ENCODE peak calls at places on chromosomes 5 and 9, in ten cellular contexts. One of them, this sample, is unnamed.

GRCh38 chr5:172858511-172858989 is 24.5 kb downstream of the ERGIC1 start:
- DNase-seq in fibroblast of lung: peak; percentile 65
- DNase-seq in COR-L47: no peak
- DNase-seq in DMS79: no peak
- DNase-seq in CD8-positive, alpha-beta T cell: no peak
- DNase-seq in AG20443: peak; percentile 52
- DNase-seq in NCI-H1105: no peak
- DNase-seq in EH: no peak
- DNase-seq in activated CD4-positive, CD25-positive, alpha-beta regulatory T cell treated with anti-CD3 and anti-CD28 coated beads, Interleukin-2, amount 50 U/mL, for 72 hours: no peak
- DNase-seq in ELF-1: no peak
- DNase-seq in this sample: no peak

GRCh38 chr5:150118561-150119229 is 32.3 kb upstream of the CSF1R start:
- DNase-seq in AG20443: no peak
- DNase-seq in COR-L47: no peak
- DNase-seq in activated CD4-positive, CD25-positive, alpha-beta regulatory T cell treated with anti-CD3 and anti-CD28 coated beads, Interleukin-2, amount 50 U/mL, for 72 hours: peak; percentile 17
- DNase-seq in NCI-H1105: no peak
- DNase-seq in DMS79: no peak
- DNase-seq in fibroblast of lung: no peak
- DNase-seq in EH: no peak
- DNase-seq in ELF-1: no peak
- DNase-seq in CD8-positive, alpha-beta T cell: no peak
- DNase-seq in this sample: no peak

GRCh38 chr5:91478096-91478495 is 95.0 kb upstream of the ARRDC3 start:
- DNase-seq in DMS79: no peak
- DNase-seq in EH: no peak
- DNase-seq in NCI-H1105: no peak
- DNase-seq in fibroblast of lung: no peak
- DNase-seq in COR-L47: no peak
- DNase-seq in ELF-1: no peak
- DNase-seq in activated CD4-positive, CD25-positive, alpha-beta regulatory T cell treated with anti-CD3 and anti-CD28 coated beads, Interleukin-2, amount 50 U/mL, for 72 hours: no peak
- DNase-seq in AG20443: no peak
- DNase-seq in CD8-positive, alpha-beta T cell: no peak
- DNase-seq in this sample: no peak

GRCh38 chr9:122106576-122106975 is 13.5 kb upstream of the TTLL11 start:
- DNase-seq in CD8-positive, alpha-beta T cell: no peak
- DNase-seq in DMS79: no peak
- DNase-seq in fibroblast of lung: no peak
- DNase-seq in EH: peak; percentile 26
- DNase-seq in ELF-1: no peak
- DNase-seq in AG20443: no peak
- DNase-seq in activated CD4-positive, CD25-positive, alpha-beta regulatory T cell treated with anti-CD3 and anti-CD28 coated beads, Interleukin-2, amount 50 U/mL, for 72 hours: no peak
- DNase-seq in NCI-H1105: no peak
- DNase-seq in COR-L47: no peak
- DNase-seq in this sample: no peak

GRCh38 chr9:125889524-125890473 is 142.6 kb downstream of the PBX3 start:
- DNase-seq in activated CD4-positive, CD25-positive, alpha-beta regulatory T cell treated with anti-CD3 and anti-CD28 coated beads, Interleukin-2, amount 50 U/mL, for 72 hours: peak; percentile 37
- DNase-seq in ELF-1: peak; percentile 42
- DNase-seq in fibroblast of lung: peak; percentile 62
- DNase-seq in DMS79: peak; percentile 38
- DNase-seq in AG20443: peak; percentile 74
- DNase-seq in CD8-positive, alpha-beta T cell: peak; percentile 6
- DNase-seq in NCI-H1105: peak; percentile 23
- DNase-seq in EH: peak; percentile 83
- DNase-seq in COR-L47: peak; percentile 82
- DNase-seq in this sample: peak; percentile 39

GRCh38 chr5:85049020-85049419 is 664.3 kb upstream of the EDIL3 start:
- DNase-seq in CD8-positive, alpha-beta T cell: no peak
- DNase-seq in COR-L47: peak; percentile 43
- DNase-seq in NCI-H1105: peak; percentile 0
- DNase-seq in EH: no peak
- DNase-seq in AG20443: no peak
- DNase-seq in DMS79: no peak
- DNase-seq in activated CD4-positive, CD25-positive, alpha-beta regulatory T cell treated with anti-CD3 and anti-CD28 coated beads, Interleukin-2, amount 50 U/mL, for 72 hours: no peak
- DNase-seq in fibroblast of lung: peak; percentile 75
- DNase-seq in ELF-1: peak; percentile 45
- DNase-seq in this sample: no peak

GRCh38 chr5:79990205-79990597 is 861 bp downstream of the MTX3 start:
- DNase-seq in COR-L47: no peak
- DNase-seq in AG20443: no peak
- DNase-seq in NCI-H1105: no peak
- DNase-seq in EH: peak; percentile 2
- DNase-seq in activated CD4-positive, CD25-positive, alpha-beta regulatory T cell treated with anti-CD3 and anti-CD28 coated beads, Interleukin-2, amount 50 U/mL, for 72 hours: no peak
- DNase-seq in fibroblast of lung: peak; percentile 27
- DNase-seq in DMS79: no peak
- DNase-seq in CD8-positive, alpha-beta T cell: no peak
- DNase-seq in ELF-1: no peak
- DNase-seq in this sample: no peak

GRCh38 chr9:136965771-136966484 is 11.4 kb upstream of the PTGDS start:
- DNase-seq in ELF-1: no peak
- DNase-seq in COR-L47: no peak
- DNase-seq in fibroblast of lung: no peak
- DNase-seq in AG20443: no peak
- DNase-seq in activated CD4-positive, CD25-positive, alpha-beta regulatory T cell treated with anti-CD3 and anti-CD28 coated beads, Interleukin-2, amount 50 U/mL, for 72 hours: no peak
- DNase-seq in NCI-H1105: no peak
- DNase-seq in DMS79: no peak
- DNase-seq in EH: peak; percentile 21
- DNase-seq in CD8-positive, alpha-beta T cell: no peak
- DNase-seq in this sample: no peak

GRCh38 chr5:65906256-65906655 is 20.1 kb upstream of the ERBIN start:
- DNase-seq in AG20443: no peak
- DNase-seq in CD8-positive, alpha-beta T cell: no peak
- DNase-seq in activated CD4-positive, CD25-positive, alpha-beta regulatory T cell treated with anti-CD3 and anti-CD28 coated beads, Interleukin-2, amount 50 U/mL, for 72 hours: no peak
- DNase-seq in EH: no peak
- DNase-seq in ELF-1: no peak
- DNase-seq in DMS79: no peak
- DNase-seq in fibroblast of lung: no peak
- DNase-seq in COR-L47: no peak
- DNase-seq in NCI-H1105: no peak
- DNase-seq in this sample: no peak

GRCh38 chr9:131045300-131046092 is 36.5 kb downstream of the LAMC3 start:
- DNase-seq in activated CD4-positive, CD25-positive, alpha-beta regulatory T cell treated with anti-CD3 and anti-CD28 coated beads, Interleukin-2, amount 50 U/mL, for 72 hours: peak; percentile 45
- DNase-seq in DMS79: no peak
- DNase-seq in AG20443: no peak
- DNase-seq in COR-L47: no peak
- DNase-seq in fibroblast of lung: no peak
- DNase-seq in CD8-positive, alpha-beta T cell: no peak
- DNase-seq in ELF-1: no peak
- DNase-seq in NCI-H1105: no peak
- DNase-seq in EH: peak; percentile 25
- DNase-seq in this sample: no peak

GRCh38 chr9:129628709-129629108 is 2.7 kb downstream of the NTMT1 start:
- DNase-seq in DMS79: no peak
- DNase-seq in ELF-1: no peak
- DNase-seq in fibroblast of lung: no peak
- DNase-seq in AG20443: no peak
- DNase-seq in COR-L47: no peak
- DNase-seq in NCI-H1105: no peak
- DNase-seq in EH: no peak
- DNase-seq in activated CD4-positive, CD25-positive, alpha-beta regulatory T cell treated with anti-CD3 and anti-CD28 coated beads, Interleukin-2, amount 50 U/mL, for 72 hours: no peak
- DNase-seq in CD8-positive, alpha-beta T cell: no peak
- DNase-seq in this sample: no peak

GRCh38 chr9:94111446-94111845 is 27.2 kb downstream of the PTPDC1 start:
- DNase-seq in CD8-positive, alpha-beta T cell: no peak
- DNase-seq in activated CD4-positive, CD25-positive, alpha-beta regulatory T cell treated with anti-CD3 and anti-CD28 coated beads, Interleukin-2, amount 50 U/mL, for 72 hours: no peak
- DNase-seq in DMS79: no peak
- DNase-seq in NCI-H1105: no peak
- DNase-seq in EH: no peak
- DNase-seq in fibroblast of lung: no peak
- DNase-seq in COR-L47: no peak
- DNase-seq in ELF-1: no peak
- DNase-seq in AG20443: no peak
- DNase-seq in this sample: no peak

GRCh38 chr9:12162101-12162500 is 531.1 kb upstream of the TYRP1 start:
- DNase-seq in ELF-1: no peak
- DNase-seq in AG20443: no peak
- DNase-seq in fibroblast of lung: no peak
- DNase-seq in CD8-positive, alpha-beta T cell: no peak
- DNase-seq in NCI-H1105: no peak
- DNase-seq in activated CD4-positive, CD25-positive, alpha-beta regulatory T cell treated with anti-CD3 and anti-CD28 coated beads, Interleukin-2, amount 50 U/mL, for 72 hours: no peak
- DNase-seq in EH: no peak
- DNase-seq in DMS79: no peak
- DNase-seq in COR-L47: no peak
- DNase-seq in this sample: no peak

GRCh38 chr5:150488519-150489357 is 19.2 kb upstream of the NDST1 start:
- DNase-seq in AG20443: peak; percentile 70
- DNase-seq in ELF-1: no peak
- DNase-seq in CD8-positive, alpha-beta T cell: no peak
- DNase-seq in EH: peak; percentile 96
- DNase-seq in fibroblast of lung: peak; percentile 81
- DNase-seq in activated CD4-positive, CD25-positive, alpha-beta regulatory T cell treated with anti-CD3 and anti-CD28 coated beads, Interleukin-2, amount 50 U/mL, for 72 hours: no peak
- DNase-seq in COR-L47: no peak
- DNase-seq in NCI-H1105: no peak
- DNase-seq in DMS79: no peak
- DNase-seq in this sample: no peak

GRCh38 chr5:174404848-174405247 is 319.5 kb upstream of the MSX2 start:
- DNase-seq in activated CD4-positive, CD25-positive, alpha-beta regulatory T cell treated with anti-CD3 and anti-CD28 coated beads, Interleukin-2, amount 50 U/mL, for 72 hours: no peak
- DNase-seq in DMS79: no peak
- DNase-seq in fibroblast of lung: no peak
- DNase-seq in CD8-positive, alpha-beta T cell: no peak
- DNase-seq in EH: no peak
- DNase-seq in AG20443: no peak
- DNase-seq in NCI-H1105: no peak
- DNase-seq in COR-L47: no peak
- DNase-seq in ELF-1: no peak
- DNase-seq in this sample: no peak

GRCh38 chr9:111825468-111826145 is 30.9 kb upstream of the SHOC1 start:
- DNase-seq in ELF-1: no peak
- DNase-seq in fibroblast of lung: peak; percentile 38
- DNase-seq in COR-L47: no peak
- DNase-seq in activated CD4-positive, CD25-positive, alpha-beta regulatory T cell treated with anti-CD3 and anti-CD28 coated beads, Interleukin-2, amount 50 U/mL, for 72 hours: no peak
- DNase-seq in DMS79: no peak
- DNase-seq in CD8-positive, alpha-beta T cell: no peak
- DNase-seq in NCI-H1105: no peak
- DNase-seq in AG20443: no peak
- DNase-seq in EH: peak; percentile 58
- DNase-seq in this sample: no peak

GRCh38 chr9:4955836-4956235 is 29.2 kb upstream of the JAK2 start:
- DNase-seq in COR-L47: no peak
- DNase-seq in fibroblast of lung: no peak
- DNase-seq in CD8-positive, alpha-beta T cell: no peak
- DNase-seq in activated CD4-positive, CD25-positive, alpha-beta regulatory T cell treated with anti-CD3 and anti-CD28 coated beads, Interleukin-2, amount 50 U/mL, for 72 hours: no peak
- DNase-seq in NCI-H1105: no peak
- DNase-seq in ELF-1: no peak
- DNase-seq in DMS79: no peak
- DNase-seq in AG20443: peak; percentile 20
- DNase-seq in EH: no peak
- DNase-seq in this sample: no peak

GRCh38 chr9:89179535-89179919 is 909 bp upstream of the SHC3 start:
- DNase-seq in COR-L47: no peak
- DNase-seq in activated CD4-positive, CD25-positive, alpha-beta regulatory T cell treated with anti-CD3 and anti-CD28 coated beads, Interleukin-2, amount 50 U/mL, for 72 hours: no peak
- DNase-seq in ELF-1: peak; percentile 32
- DNase-seq in DMS79: no peak
- DNase-seq in EH: peak; percentile 44
- DNase-seq in AG20443: no peak
- DNase-seq in fibroblast of lung: peak; percentile 76
- DNase-seq in CD8-positive, alpha-beta T cell: no peak
- DNase-seq in NCI-H1105: no peak
- DNase-seq in this sample: no peak

GRCh38 chr5:39826051-39826450 is 401.3 kb upstream of the DAB2 start:
- DNase-seq in EH: no peak
- DNase-seq in fibroblast of lung: no peak
- DNase-seq in CD8-positive, alpha-beta T cell: no peak
- DNase-seq in AG20443: no peak
- DNase-seq in COR-L47: no peak
- DNase-seq in DMS79: no peak
- DNase-seq in ELF-1: no peak
- DNase-seq in NCI-H1105: no peak
- DNase-seq in activated CD4-positive, CD25-positive, alpha-beta regulatory T cell treated with anti-CD3 and anti-CD28 coated beads, Interleukin-2, amount 50 U/mL, for 72 hours: no peak
- DNase-seq in this sample: no peak

GRCh38 chr5:173806270-173807035 is 81.7 kb upstream of the CPEB4 start:
- DNase-seq in NCI-H1105: no peak
- DNase-seq in DMS79: no peak
- DNase-seq in ELF-1: no peak
- DNase-seq in COR-L47: no peak
- DNase-seq in AG20443: no peak
- DNase-seq in fibroblast of lung: no peak
- DNase-seq in CD8-positive, alpha-beta T cell: no peak
- DNase-seq in EH: no peak
- DNase-seq in activated CD4-positive, CD25-positive, alpha-beta regulatory T cell treated with anti-CD3 and anti-CD28 coated beads, Interleukin-2, amount 50 U/mL, for 72 hours: no peak
- DNase-seq in this sample: no peak

GRCh38 chr5:154962494-154962893 is 21.6 kb downstream of the MRPL22 start:
- DNase-seq in ELF-1: no peak
- DNase-seq in activated CD4-positive, CD25-positive, alpha-beta regulatory T cell treated with anti-CD3 and anti-CD28 coated beads, Interleukin-2, amount 50 U/mL, for 72 hours: no peak
- DNase-seq in NCI-H1105: no peak
- DNase-seq in COR-L47: no peak
- DNase-seq in CD8-positive, alpha-beta T cell: no peak
- DNase-seq in AG20443: peak; percentile 13
- DNase-seq in EH: peak; percentile 55
- DNase-seq in DMS79: no peak
- DNase-seq in fibroblast of lung: no peak
- DNase-seq in this sample: no peak

GRCh38 chr5:38650540-38651275 is 94.3 kb upstream of the LIFR start:
- DNase-seq in ELF-1: no peak
- DNase-seq in DMS79: peak; percentile 6
- DNase-seq in fibroblast of lung: peak; percentile 29
- DNase-seq in COR-L47: no peak
- DNase-seq in CD8-positive, alpha-beta T cell: no peak
- DNase-seq in activated CD4-positive, CD25-positive, alpha-beta regulatory T cell treated with anti-CD3 and anti-CD28 coated beads, Interleukin-2, amount 50 U/mL, for 72 hours: no peak
- DNase-seq in AG20443: no peak
- DNase-seq in NCI-H1105: peak; percentile 52
- DNase-seq in EH: peak; percentile 65
- DNase-seq in this sample: no peak

GRCh38 chr5:862367-863243 is 11.8 kb upstream of the ZDHHC11 start:
- DNase-seq in activated CD4-positive, CD25-positive, alpha-beta regulatory T cell treated with anti-CD3 and anti-CD28 coated beads, Interleukin-2, amount 50 U/mL, for 72 hours: no peak
- DNase-seq in ELF-1: no peak
- DNase-seq in EH: peak; percentile 21
- DNase-seq in fibroblast of lung: peak; percentile 9
- DNase-seq in AG20443: no peak
- DNase-seq in DMS79: peak; percentile 77
- DNase-seq in CD8-positive, alpha-beta T cell: no peak
- DNase-seq in NCI-H1105: no peak
- DNase-seq in COR-L47: no peak
- DNase-seq in this sample: no peak

GRCh38 chr9:128160603-128160987 is 530 bp downstream of the BBLN start:
- DNase-seq in activated CD4-positive, CD25-positive, alpha-beta regulatory T cell treated with anti-CD3 and anti-CD28 coated beads, Interleukin-2, amount 50 U/mL, for 72 hours: peak; percentile 64
- DNase-seq in EH: peak; percentile 36
- DNase-seq in CD8-positive, alpha-beta T cell: peak; percentile 15
- DNase-seq in NCI-H1105: no peak
- DNase-seq in fibroblast of lung: no peak
- DNase-seq in ELF-1: no peak
- DNase-seq in DMS79: no peak
- DNase-seq in AG20443: peak; percentile 55
- DNase-seq in COR-L47: peak; percentile 18
- DNase-seq in this sample: no peak

GRCh38 chr9:120892177-120892747 is 15.3 kb upstream of the PHF19 start:
- DNase-seq in AG20443: no peak
- DNase-seq in fibroblast of lung: no peak
- DNase-seq in COR-L47: no peak
- DNase-seq in activated CD4-positive, CD25-positive, alpha-beta regulatory T cell treated with anti-CD3 and anti-CD28 coated beads, Interleukin-2, amount 50 U/mL, for 72 hours: no peak
- DNase-seq in CD8-positive, alpha-beta T cell: no peak
- DNase-seq in EH: no peak
- DNase-seq in NCI-H1105: no peak
- DNase-seq in ELF-1: no peak
- DNase-seq in DMS79: no peak
- DNase-seq in this sample: no peak

GRCh38 chr9:99925542-99925941 is 19.1 kb downstream of the STX17 start:
- DNase-seq in activated CD4-positive, CD25-positive, alpha-beta regulatory T cell treated with anti-CD3 and anti-CD28 coated beads, Interleukin-2, amount 50 U/mL, for 72 hours: no peak
- DNase-seq in DMS79: no peak
- DNase-seq in ELF-1: no peak
- DNase-seq in fibroblast of lung: no peak
- DNase-seq in COR-L47: no peak
- DNase-seq in NCI-H1105: no peak
- DNase-seq in EH: no peak
- DNase-seq in CD8-positive, alpha-beta T cell: no peak
- DNase-seq in AG20443: no peak
- DNase-seq in this sample: no peak

GRCh38 chr5:130402906-130403305 is 498.6 kb downstream of the CHSY3 start:
- DNase-seq in CD8-positive, alpha-beta T cell: no peak
- DNase-seq in activated CD4-positive, CD25-positive, alpha-beta regulatory T cell treated with anti-CD3 and anti-CD28 coated beads, Interleukin-2, amount 50 U/mL, for 72 hours: no peak
- DNase-seq in NCI-H1105: no peak
- DNase-seq in fibroblast of lung: no peak
- DNase-seq in AG20443: no peak
- DNase-seq in ELF-1: peak; percentile 49
- DNase-seq in COR-L47: no peak
- DNase-seq in DMS79: no peak
- DNase-seq in EH: no peak
- DNase-seq in this sample: no peak

GRCh38 chr5:180665682-180666404 is 16.4 kb upstream of the FLT4 start:
- DNase-seq in ELF-1: no peak
- DNase-seq in fibroblast of lung: no peak
- DNase-seq in AG20443: no peak
- DNase-seq in DMS79: no peak
- DNase-seq in COR-L47: no peak
- DNase-seq in CD8-positive, alpha-beta T cell: no peak
- DNase-seq in EH: no peak
- DNase-seq in NCI-H1105: no peak
- DNase-seq in activated CD4-positive, CD25-positive, alpha-beta regulatory T cell treated with anti-CD3 and anti-CD28 coated beads, Interleukin-2, amount 50 U/mL, for 72 hours: no peak
- DNase-seq in this sample: no peak